ENCODE peak calls at places on chromosomes 16 and 17, in seven cellular contexts. L, Y, V, D, T, N and U are unnamed samples.

GRCh38 chr17:58621174-58621573 is 70.7 kb downstream of the TEX14 start:
- DNase-seq in V (no peak), L (no peak), N (no peak), T (no peak), D (no peak), Y (no peak), U (no peak)

GRCh38 chr16:84313921-84314320 is 19.2 kb downstream of the WFDC1 start:
- DNase-seq in N (no peak), V (no peak), T (no peak), L (no peak), D (no peak), Y (no peak), U (no peak)

GRCh38 chr17:80791758-80792284 is 199.8 kb upstream of the CHMP6 start:
- DNase-seq in V (no peak), D (peak; percentile 99), L (no peak), Y (no peak), T (peak; percentile 90), N (no peak), U (no peak)

GRCh38 chr17:39538875-39539274 is 68.8 kb downstream of the NEUROD2 start:
- DNase-seq in V (no peak), L (no peak), Y (no peak), N (no peak), T (no peak), D (no peak), U (no peak)

GRCh38 chr17:1000597-1001490 is 3.9 kb downstream of the TIMM22 start:
- DNase-seq in L (no peak), D (peak; percentile 78), V (no peak), N (no peak), Y (no peak), T (no peak), U (no peak)

GRCh38 chr17:82602487-82602886 is 45.8 kb downstream of the WDR45B start:
- DNase-seq in V (no peak), D (no peak), Y (no peak), T (no peak), L (no peak), N (no peak), U (no peak)

GRCh38 chr17:36934759-36935630 is 2.3 kb upstream of the LHX1 start:
- DNase-seq in N (no peak), V (no peak), Y (no peak), L (no peak), D (peak; percentile 34), T (peak; percentile 45), U (peak; percentile 40)

GRCh38 chr17:19369846-19370492 is 7.4 kb upstream of the B9D1 start:
- DNase-seq in D (no peak), V (no peak), Y (no peak), N (no peak), L (no peak), T (no peak), U (no peak)

GRCh38 chr16:55056585-55057520 is 126.2 kb downstream of the IRX5 start:
- DNase-seq in Y (peak; percentile 13), V (no peak), D (peak; percentile 17), L (no peak), N (no peak), T (peak; percentile 72), U (peak; percentile 17)